ENCODE peak calls at places on chromosomes 16 and 17, in nine cellular contexts. G is naive thymus-derived CD4-positive, alpha-beta T cell; W is neural progenitor cell; O is PC-3; T is colonic mucosa; L is CD4-positive, CD25-positive, alpha-beta regulatory T cell; K is IMR-90; S is psoas muscle; D is NT2/D1. Y is an unnamed sample.

GRCh38 chr16:85963746-85964370 is 64.9 kb downstream of the IRF8 start:
- DNase-seq in G (no peak), W (no peak), T (no peak), K (no peak), S (peak; percentile 46), O (no peak), L (no peak), D (no peak), Y (no peak)

GRCh38 chr17:42901535-42902229 is 1.1 kb downstream of the G6PC1 start:
- DNase-seq in G (no peak), T (no peak), D (no peak), O (no peak), L (no peak), K (no peak), S (no peak), W (no peak), Y (no peak)

GRCh38 chr16:50281391-50282009 is 15.1 kb downstream of the ADCY7 start:
- DNase-seq in D (no peak), O (no peak), G (no peak), S (peak; percentile 8), L (no peak), K (no peak), T (no peak), W (no peak), Y (no peak)

GRCh38 chr16:46774743-46775177 is 26.6 kb upstream of the MYLK3 start:
- DNase-seq in D (no peak), G (no peak), W (no peak), S (no peak), L (no peak), K (no peak), O (no peak), T (no peak), Y (no peak)

GRCh38 chr17:80848449-80849102 is 143.1 kb upstream of the CHMP6 start:
- DNase-seq in O (no peak), L (no peak), S (no peak), W (no peak), T (no peak), D (no peak), G (no peak), K (no peak), Y (no peak)

GRCh38 chr16:50740747-50741146 is 1.1 kb upstream of the CYLD start:
- DNase-seq in G (no peak), D (no peak), W (no peak), T (no peak), S (no peak), O (no peak), K (no peak), L (no peak), Y (no peak)

GRCh38 chr17:71975998-71976649 is 144.7 kb upstream of the SOX9 start:
- DNase-seq in G (no peak), K (peak; percentile 97), D (no peak), W (peak; percentile 8), L (no peak), O (peak; percentile 99), S (peak; percentile 90), T (peak; percentile 89), Y (no peak)

GRCh38 chr16:22855231-22855630 is 41.3 kb downstream of the HS3ST2 start:
- DNase-seq in G (no peak), O (no peak), T (no peak), S (no peak), W (no peak), L (no peak), D (no peak), K (no peak), Y (no peak)

GRCh38 chr16:19499481-19499880 is 22.4 kb downstream of the GDE1 start:
- DNase-seq in L (no peak), W (no peak), G (no peak), S (no peak), O (no peak), K (no peak), D (no peak), T (no peak), Y (no peak)

GRCh38 chr16:11100239-11100750 is 155.7 kb downstream of the SOCS1 start:
- DNase-seq in G (peak; percentile 67), D (peak; percentile 78), S (peak; percentile 64), O (peak; percentile 32), L (no peak), K (peak; percentile 100), T (no peak), W (peak; percentile 70), Y (no peak)

GRCh38 chr17:28917029-28917428 is 14.2 kb upstream of the DHRS13 start:
- DNase-seq in G (no peak), W (no peak), L (no peak), T (no peak), O (no peak), D (no peak), S (no peak), K (no peak), Y (no peak)

GRCh38 chr17:28920191-28920590 is 17.3 kb upstream of the DHRS13 start:
- DNase-seq in L (no peak), T (no peak), K (no peak), O (no peak), D (no peak), G (no peak), W (no peak), S (no peak), Y (no peak)

GRCh38 chr17:28916302-28916934 is 13.5 kb upstream of the DHRS13 start:
- DNase-seq in L (peak; percentile 54), O (no peak), T (peak; percentile 54), W (peak; percentile 58), K (peak; percentile 43), D (no peak), S (no peak), G (no peak), Y (no peak)

GRCh38 chr17:28918295-28918694 is 15.4 kb upstream of the DHRS13 start:
- DNase-seq in G (no peak), K (no peak), L (no peak), T (no peak), S (no peak), W (no peak), D (no peak), O (no peak), Y (no peak)

DNA sequence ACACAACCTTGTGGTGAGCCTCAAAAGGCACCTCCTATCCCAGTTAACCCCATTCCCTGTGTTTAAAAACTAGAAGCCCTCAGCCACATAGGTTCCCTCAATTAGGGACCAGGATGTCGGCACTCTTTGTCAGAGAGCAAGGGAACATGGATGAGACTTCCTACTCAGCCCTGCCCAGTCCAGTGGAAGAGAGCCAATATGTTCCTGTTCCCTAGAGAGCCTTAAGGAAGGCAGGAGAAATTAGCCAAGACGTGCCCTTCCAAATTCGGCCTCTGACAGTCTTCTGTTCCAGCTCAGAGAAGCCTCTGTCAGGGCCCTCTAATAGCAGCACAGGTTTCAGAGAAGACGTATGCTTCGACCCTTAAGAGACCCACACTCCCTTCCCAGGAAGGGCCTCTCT is 14.6 kb upstream of the DHRS13 start:
- DNase-seq in T (no peak), L (no peak), K (no peak), G (no peak), D (no peak), O (no peak), W (no peak), S (no peak), Y (no peak)
- H3K36me3 ChIP-seq in T (peaks cover 22% of the 10 kb centered on the region), L (peaks cover 92% of the 10 kb centered on the region), K (peaks cover 59% of the 10 kb centered on the region), G (peaks cover 94% of the 10 kb centered on the region), D (peaks cover 90% of the 10 kb centered on the region), O (peaks cover 60% of the 10 kb centered on the region), W (peaks cover 36% of the 10 kb centered on the region), S (peaks cover 17% of the 10 kb centered on the region), Y (peaks cover 93% of the 10 kb centered on the region)

DNA sequence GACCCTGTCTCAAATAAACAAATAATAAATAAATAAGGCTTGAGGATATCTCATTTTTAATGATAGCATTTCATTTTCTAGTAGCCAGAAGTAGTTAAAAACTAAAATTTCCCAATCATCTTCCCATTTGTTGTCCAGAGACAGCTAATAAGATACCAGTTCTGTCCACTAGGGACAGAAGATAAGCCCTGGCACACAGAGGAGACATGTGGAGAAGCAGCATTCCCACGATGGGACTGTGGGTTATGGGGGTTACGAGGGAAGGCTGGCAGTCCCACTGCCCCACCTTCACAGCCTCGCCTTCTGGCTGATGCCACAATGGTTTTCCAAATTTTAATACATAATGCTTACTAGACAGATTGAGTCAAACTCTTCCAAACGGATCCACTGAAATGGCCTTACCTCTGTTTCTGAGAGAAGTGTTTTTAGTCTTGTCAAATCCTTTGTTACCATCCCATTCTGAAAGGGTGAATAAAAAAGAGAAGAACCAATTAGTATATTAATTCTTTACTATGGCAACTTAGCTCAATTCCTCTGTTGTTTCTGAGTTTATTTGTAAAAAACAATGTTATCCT is 44.2 kb downstream of the HELZ start:
- DNase-seq in T (no peak), S (no peak), D (no peak), W (peak; percentile 12), L (no peak), O (peak; percentile 53), G (no peak), K (no peak), Y (no peak)
- H3K4me1 ChIP-seq in T (no peaks in the 10 kb centered on the region), S (no peaks in the 10 kb centered on the region), D (no peaks in the 10 kb centered on the region), W (no peaks in the 10 kb centered on the region), L (no peaks in the 10 kb centered on the region), O (no peaks in the 10 kb centered on the region), G (no peaks in the 10 kb centered on the region), K (no peaks in the 10 kb centered on the region), Y (no peaks in the 10 kb centered on the region)

GRCh38 chr17:29116652-29117439 is 63.4 kb downstream of the MYO18A start:
- DNase-seq in S (peak; percentile 84), W (peak; percentile 88), K (peak; percentile 47), D (peak; percentile 66), T (peak; percentile 78), G (peak; percentile 81), L (peak; percentile 70), O (peak; percentile 49), Y (peak; percentile 64)

GRCh38 chr17:29114141-29114540 is 66.1 kb downstream of the MYO18A start:
- DNase-seq in T (no peak), G (no peak), S (no peak), K (no peak), W (no peak), D (no peak), O (no peak), L (no peak), Y (no peak)

GRCh38 chr17:29115435-29115834 is 64.8 kb downstream of the MYO18A start:
- DNase-seq in G (no peak), L (no peak), K (no peak), S (no peak), O (no peak), W (no peak), T (no peak), D (no peak), Y (no peak)

GRCh38 chr17:29117440-29117753 is 62.8 kb downstream of the MYO18A start:
- DNase-seq in G (no peak), W (no peak), K (no peak), D (no peak), O (no peak), T (no peak), L (no peak), S (no peak), Y (no peak)

GRCh38 chr17:29115906-29116651 is 64.1 kb downstream of the MYO18A start:
- DNase-seq in T (no peak), L (peak; percentile 13), K (peak; percentile 55), S (no peak), D (peak; percentile 44), W (peak; percentile 75), O (peak; percentile 56), G (peak; percentile 35), Y (no peak)
- H3K36me3 ChIP-seq in T (peaks cover 10% of the 10 kb centered on the region), L (peaks cover 81% of the 10 kb centered on the region), K (peaks cover 31% of the 10 kb centered on the region), S (peaks cover 2% of the 10 kb centered on the region), D (peaks cover 43% of the 10 kb centered on the region), W (no peaks in the 10 kb centered on the region), O (no peaks in the 10 kb centered on the region), G (peaks cover 85% of the 10 kb centered on the region), Y (peaks cover 80% of the 10 kb centered on the region)

DNA sequence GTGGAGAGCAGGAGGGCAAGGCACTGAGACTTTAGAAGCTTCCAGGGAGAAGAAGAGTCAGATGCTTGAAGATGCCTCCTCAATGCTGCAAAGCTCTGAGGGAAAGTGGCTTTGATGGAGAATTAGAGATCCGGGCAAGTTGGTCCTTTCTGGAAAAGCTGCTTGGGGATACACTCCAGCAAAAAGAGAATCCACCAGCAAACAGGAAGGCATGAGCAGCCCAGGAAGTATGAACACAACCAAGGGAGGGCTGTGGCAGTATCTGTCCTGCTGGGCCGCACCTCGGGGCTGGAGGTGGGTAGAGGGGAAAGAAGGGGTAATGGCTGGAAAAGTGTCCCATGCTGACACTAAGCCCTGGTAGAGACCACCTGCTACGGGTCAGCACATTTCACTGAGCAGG is 5.3 kb downstream of the LMF1 start:
- DNase-seq in D (no peak), L (no peak), W (no peak), K (no peak), G (no peak), O (no peak), T (no peak), S (no peak), Y (no peak)
- H3K4me1 ChIP-seq in D (peaks cover 14% of the 10 kb centered on the region), L (peaks cover 28% of the 10 kb centered on the region), W (peaks cover 12% of the 10 kb centered on the region), K (peaks cover 8% of the 10 kb centered on the region), G (peaks cover 17% of the 10 kb centered on the region), O (peaks cover 23% of the 10 kb centered on the region), T (peaks cover 5% of the 10 kb centered on the region), S (peaks cover 12% of the 10 kb centered on the region), Y (peaks cover 25% of the 10 kb centered on the region)